ENCODE peak calls at places on chromosomes 7 and 10, in six cellular contexts. U is astrocyte, E is Calu3, V is nephron progenitor cell, M is body of pancreas, N is endothelial cell. R is an unnamed sample.
A peak's percentile ranks its signal among the peaks of the same experiment; 100 is the strongest.

GRCh38 chr7:92652536-92652935 is 62.3 kb upstream of the FAM133B start:
- DNase-seq in U (no peak), E (no peak), V (no peak), M (no peak), N (no peak), R (no peak)

GRCh38 chr7:4607321-4607729 is 74.8 kb upstream of the FOXK1 start:
- DNase-seq in U (no peak), E (no peak), V (no peak), M (no peak), N (no peak), R (no peak)

GRCh38 chr10:98170249-98171117 is 36.0 kb downstream of the R3HCC1L start:
- DNase-seq in U (peak; percentile 24), E (peak; percentile 40), V (peak; percentile 49), M (peak; percentile 57), N (peak; percentile 55), R (peak; percentile 24)

GRCh38 chr7:139422126-139422525 is 61.3 kb downstream of the KLRG2 start:
- DNase-seq in U (no peak), E (no peak), V (no peak), M (no peak), N (no peak), R (no peak)

GRCh38 chr7:141654551-141654950 is 47.4 kb downstream of the DENND11 start:
- DNase-seq in U (peak; percentile 50), E (peak; percentile 71), V (peak; percentile 58), M (peak; percentile 79), N (peak; percentile 79), R (peak; percentile 63)

GRCh38 chr7:149295481-149295850 is 33.5 kb downstream of the ZNF783 start:
- DNase-seq in U (no peak), E (no peak), V (no peak), M (no peak), N (no peak), R (no peak)

GRCh38 chr10:113858541-113858940 is 4.1 kb downstream of the NHLRC2 start:
- DNase-seq in U (peak; percentile 41), E (no peak), V (no peak), M (no peak), N (no peak), R (no peak)

GRCh38 chr10:6052247-6053221 is 9.6 kb downstream of the IL2RA start:
- DNase-seq in U (no peak), E (peak; percentile 52), V (no peak), M (no peak), N (no peak), R (no peak)

GRCh38 chr10:66928791-66929190 is 3.0 kb downstream of the LRRTM3 start:
- DNase-seq in U (no peak), E (no peak), V (no peak), M (no peak), N (no peak), R (no peak)

GRCh38 chr7:114631249-114631822 is 216.7 kb downstream of the FOXP2 start:
- DNase-seq in U (no peak), E (no peak), V (no peak), M (no peak), N (no peak), R (peak; percentile 23)

GRCh38 chr10:89458289-89458688 is 43.9 kb downstream of the IFIT5 start:
- DNase-seq in U (peak; percentile 87), E (no peak), V (no peak), M (no peak), N (no peak), R (no peak)

GRCh38 chr10:65415318-65415717 is 1510.5 kb upstream of the LRRTM3 start:
- DNase-seq in U (no peak), E (no peak), V (no peak), M (no peak), N (no peak), R (no peak)

GRCh38 chr7:143900230-143900766 is 1.7 kb downstream of the TCAF1 start:
- DNase-seq in U (peak; percentile 36), E (no peak), V (no peak), M (no peak), N (no peak), R (no peak)

GRCh38 chr7:129825554-129826267 is 127.0 kb downstream of the UBE2H start:
- DNase-seq in U (no peak), E (peak; percentile 95), V (peak; percentile 97), M (peak; percentile 93), N (peak; percentile 97), R (peak; percentile 95)

GRCh38 chr10:98268694-98269386 is 846 bp upstream of the LOXL4 start:
- DNase-seq in U (no peak), E (no peak), V (no peak), M (peak; percentile 37), N (no peak), R (no peak)

GRCh38 chr7:101172854-101173751 is 7.0 kb downstream of the NAT16 start:
- DNase-seq in U (no peak), E (peak; percentile 86), V (no peak), M (peak; percentile 89), N (no peak), R (no peak)

GRCh38 chr10:50497758-50498157 is 126.0 kb downstream of the SGMS1 start:
- DNase-seq in U (peak; percentile 84), E (no peak), V (no peak), M (no peak), N (no peak), R (no peak)

GRCh38 chr7:53218730-53219504 is 183.5 kb downstream of the POM121L12 start:
- DNase-seq in U (no peak), E (no peak), V (peak; percentile 71), M (peak; percentile 7), N (peak; percentile 30), R (peak; percentile 64)

GRCh38 chr10:35398355-35398754 is 62.0 kb downstream of the CCNY start:
- DNase-seq in U (no peak), E (no peak), V (no peak), M (no peak), N (no peak), R (no peak)

GRCh38 chr7:128031901-128032604 is 816 bp upstream of the LRRC4 start:
- DNase-seq in U (peak; percentile 90), E (no peak), V (peak; percentile 70), M (peak; percentile 30), N (peak; percentile 70), R (peak; percentile 79)

GRCh38 chr10:103666109-103666508 is 172.6 kb downstream of the NEURL1 start:
- DNase-seq in U (no peak), E (no peak), V (no peak), M (peak; percentile 47), N (peak; percentile 36), R (no peak)
- TF ChIP-seq CTCF in U (peak; percentile 32), E (no peak), V (peak; percentile 12), M (peak; percentile 20), N (peak; percentile 51), R (peak; percentile 49)

GRCh38 chr7:104971290-104972071 is 42.5 kb upstream of the KMT2E start:
- DNase-seq in U (no peak), E (no peak), V (no peak), M (peak; percentile 31), N (no peak), R (no peak)
- TF ChIP-seq CTCF in U (no peak), E (no peak), V (no peak), M (peak; percentile 18), N (no peak), R (no peak)

GRCh38 chr7:151727579-151728285 is 149.2 kb downstream of the PRKAG2 start:
- DNase-seq in U (peak; percentile 94), E (peak; percentile 88), V (peak; percentile 53), M (peak; percentile 44), N (no peak), R (peak; percentile 68)
- TF ChIP-seq CTCF in U (no peak), E (no peak), V (no peak), M (no peak), N (no peak), R (no peak)

GRCh38 chr10:87817873-87818504 is at the start of gene ATAD1:
- DNase-seq in U (peak; percentile 69), E (peak; percentile 85), V (peak; percentile 84), M (peak; percentile 87), N (peak; percentile 84), R (peak; percentile 90)
- TF ChIP-seq CTCF in U (no peak), E (no peak), V (peak; percentile 15), M (peak; percentile 32), N (no peak), R (no peak)

GRCh38 chr7:7641129-7641663 is 644 bp downstream of the UMAD1 start:
- DNase-seq in U (no peak), E (no peak), V (no peak), M (peak; percentile 35), N (peak; percentile 18), R (no peak)
- TF ChIP-seq CTCF in U (no peak), E (no peak), V (no peak), M (no peak), N (no peak), R (no peak)

GRCh38 chr7:51426163-51426562 is 109.6 kb upstream of the COBL start:
- DNase-seq in U (no peak), E (no peak), V (no peak), M (no peak), N (no peak), R (no peak)

GRCh38 chr7:51430480-51431086 is 114.0 kb upstream of the COBL start:
- DNase-seq in U (peak; percentile 22), E (peak; percentile 82), V (peak; percentile 71), M (peak; percentile 42), N (peak; percentile 71), R (peak; percentile 71)

DNA sequence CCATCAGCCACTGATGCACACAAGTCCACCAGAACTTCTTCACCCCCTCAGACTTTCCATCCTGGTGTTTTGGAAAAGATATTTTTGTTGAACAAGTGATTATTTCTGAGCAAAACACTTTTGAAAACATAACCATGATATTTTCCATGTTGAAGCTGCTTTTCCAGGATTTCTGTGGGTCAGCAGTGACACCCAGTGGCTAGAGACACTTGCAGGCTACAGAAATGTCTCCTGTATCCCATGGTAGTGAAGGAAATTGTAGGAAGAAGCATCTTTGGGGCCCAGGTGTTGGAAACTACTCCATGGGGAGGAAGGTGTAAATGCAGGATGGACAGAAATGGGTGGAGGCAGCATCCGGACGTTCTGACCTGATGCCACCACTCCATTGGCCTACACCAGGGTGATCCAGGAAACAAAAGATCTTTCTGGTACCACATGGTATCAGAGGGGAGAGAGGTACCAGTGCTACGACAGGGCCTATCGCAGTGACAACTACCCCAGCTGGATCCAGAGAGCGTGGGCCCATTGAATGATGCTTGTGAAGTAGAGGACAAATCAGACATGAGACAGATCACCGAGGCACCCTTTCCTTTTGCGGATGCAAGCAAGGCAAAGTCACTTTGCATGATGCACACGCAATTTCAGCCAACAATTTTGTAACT is 111.7 kb upstream of the COBL start:
- DNase-seq in U (no peak), E (peak; percentile 61), V (no peak), M (no peak), N (peak; percentile 29), R (peak; percentile 50)
- TF ChIP-seq CTCF in U (peak; percentile 27), E (peak; percentile 54), V (peak; percentile 30), M (peak; percentile 10), N (no peak), R (no peak)

GRCh38 chr10:36424377-36424971 is 700.9 kb upstream of the ANKRD30A start:
- DNase-seq in U (no peak), E (no peak), V (no peak), M (no peak), N (no peak), R (no peak)

GRCh38 chr10:36425140-36425797 is 700.1 kb upstream of the ANKRD30A start:
- DNase-seq in U (no peak), E (no peak), V (no peak), M (no peak), N (no peak), R (no peak)

GRCh38 chr10:36428507-36428906 is 696.9 kb upstream of the ANKRD30A start:
- DNase-seq in U (no peak), E (no peak), V (no peak), M (no peak), N (no peak), R (no peak)

GRCh38 chr10:36421999-36422398 is 703.4 kb upstream of the ANKRD30A start:
- DNase-seq in U (no peak), E (no peak), V (no peak), M (no peak), N (no peak), R (no peak)

GRCh38 chr10:36423821-36424248 is 701.6 kb upstream of the ANKRD30A start:
- DNase-seq in U (no peak), E (no peak), V (no peak), M (no peak), N (no peak), R (no peak)
- TF ChIP-seq CTCF in U (no peak), E (no peak), V (no peak), M (no peak), N (no peak), R (no peak)